ENCODE peak calls at places on chromosomes 3 and 15, in four cellular contexts. One of them, this sample, is unnamed.
A peak's percentile ranks its signal among the peaks of the same experiment; 100 is the strongest.

GRCh38 chr15:82105458-82106205 is 59.8 kb upstream of the MEX3B start:
- DNase-seq in Ammon's horn: no peak
- DNase-seq in activated B cell treated with CpG ODN at 0.5 μM for 24 hours: no peak
- DNase-seq in activated T-helper 1 cell treated with anti-CD3 and anti-CD28 coated beads, Interleukin-2, amount 50 U/mL, for 16 hours: no peak
- DNase-seq in this sample: no peak

GRCh38 chr3:13543251-13543650 is 5.7 kb upstream of the FBLN2 start:
- DNase-seq in Ammon's horn: no peak
- DNase-seq in activated T-helper 1 cell treated with anti-CD3 and anti-CD28 coated beads, Interleukin-2, amount 50 U/mL, for 16 hours: no peak
- DNase-seq in activated B cell treated with CpG ODN at 0.5 μM for 24 hours: no peak
- DNase-seq in this sample: no peak

GRCh38 chr15:89531796-89532537 is 35.6 kb upstream of the RHCG start:
- DNase-seq in activated B cell treated with CpG ODN at 0.5 μM for 24 hours: no peak
- DNase-seq in activated T-helper 1 cell treated with anti-CD3 and anti-CD28 coated beads, Interleukin-2, amount 50 U/mL, for 16 hours: no peak
- DNase-seq in Ammon's horn: no peak
- DNase-seq in this sample: no peak

GRCh38 chr3:110198717-110199587 is 861.6 kb upstream of the DPPA4 start:
- DNase-seq in activated B cell treated with CpG ODN at 0.5 μM for 24 hours: no peak
- DNase-seq in activated T-helper 1 cell treated with anti-CD3 and anti-CD28 coated beads, Interleukin-2, amount 50 U/mL, for 16 hours: no peak
- DNase-seq in Ammon's horn: peak; percentile 14
- DNase-seq in this sample: peak; percentile 12

GRCh38 chr15:40016224-40016865 is 22.6 kb downstream of the SRP14 start:
- DNase-seq in Ammon's horn: no peak
- DNase-seq in activated B cell treated with CpG ODN at 0.5 μM for 24 hours: no peak
- DNase-seq in activated T-helper 1 cell treated with anti-CD3 and anti-CD28 coated beads, Interleukin-2, amount 50 U/mL, for 16 hours: no peak
- DNase-seq in this sample: no peak

GRCh38 chr15:54082836-54083492 is 104.7 kb downstream of the UNC13C start:
- DNase-seq in activated B cell treated with CpG ODN at 0.5 μM for 24 hours: no peak
- DNase-seq in Ammon's horn: no peak
- DNase-seq in activated T-helper 1 cell treated with anti-CD3 and anti-CD28 coated beads, Interleukin-2, amount 50 U/mL, for 16 hours: no peak
- DNase-seq in this sample: no peak

GRCh38 chr3:158974905-158975304 is 173.1 kb downstream of the MFSD1 start:
- DNase-seq in activated B cell treated with CpG ODN at 0.5 μM for 24 hours: no peak
- DNase-seq in Ammon's horn: no peak
- DNase-seq in activated T-helper 1 cell treated with anti-CD3 and anti-CD28 coated beads, Interleukin-2, amount 50 U/mL, for 16 hours: no peak
- DNase-seq in this sample: no peak

GRCh38 chr15:75063338-75063737 is 39.9 kb downstream of the PPCDC start:
- DNase-seq in Ammon's horn: no peak
- DNase-seq in activated T-helper 1 cell treated with anti-CD3 and anti-CD28 coated beads, Interleukin-2, amount 50 U/mL, for 16 hours: no peak
- DNase-seq in activated B cell treated with CpG ODN at 0.5 μM for 24 hours: no peak
- DNase-seq in this sample: no peak

GRCh38 chr15:62472616-62473299 is 307.7 kb upstream of the C2CD4B start:
- DNase-seq in activated T-helper 1 cell treated with anti-CD3 and anti-CD28 coated beads, Interleukin-2, amount 50 U/mL, for 16 hours: no peak
- DNase-seq in Ammon's horn: no peak
- DNase-seq in activated B cell treated with CpG ODN at 0.5 μM for 24 hours: no peak
- DNase-seq in this sample: no peak

GRCh38 chr15:85330941-85331588 is 49.3 kb upstream of the AKAP13 start:
- DNase-seq in activated B cell treated with CpG ODN at 0.5 μM for 24 hours: peak; percentile 56
- DNase-seq in Ammon's horn: peak; percentile 63
- DNase-seq in activated T-helper 1 cell treated with anti-CD3 and anti-CD28 coated beads, Interleukin-2, amount 50 U/mL, for 16 hours: peak; percentile 29
- DNase-seq in this sample: peak; percentile 43

GRCh38 chr3:168885028-168885427 is 778.5 kb downstream of the MECOM start:
- DNase-seq in activated B cell treated with CpG ODN at 0.5 μM for 24 hours: no peak
- DNase-seq in Ammon's horn: no peak
- DNase-seq in activated T-helper 1 cell treated with anti-CD3 and anti-CD28 coated beads, Interleukin-2, amount 50 U/mL, for 16 hours: no peak
- DNase-seq in this sample: no peak

GRCh38 chr15:70964058-70964457 is 71.4 kb downstream of the LRRC49 start:
- DNase-seq in activated T-helper 1 cell treated with anti-CD3 and anti-CD28 coated beads, Interleukin-2, amount 50 U/mL, for 16 hours: no peak
- DNase-seq in Ammon's horn: no peak
- DNase-seq in activated B cell treated with CpG ODN at 0.5 μM for 24 hours: no peak
- DNase-seq in this sample: no peak

GRCh38 chr3:181442066-181442465 is 269.7 kb upstream of the SOX2 start:
- DNase-seq in activated T-helper 1 cell treated with anti-CD3 and anti-CD28 coated beads, Interleukin-2, amount 50 U/mL, for 16 hours: no peak
- DNase-seq in activated B cell treated with CpG ODN at 0.5 μM for 24 hours: no peak
- DNase-seq in Ammon's horn: no peak
- DNase-seq in this sample: no peak

GRCh38 chr15:85047271-85047948 is 65.8 kb downstream of the PDE8A start:
- DNase-seq in activated T-helper 1 cell treated with anti-CD3 and anti-CD28 coated beads, Interleukin-2, amount 50 U/mL, for 16 hours: no peak
- DNase-seq in activated B cell treated with CpG ODN at 0.5 μM for 24 hours: no peak
- DNase-seq in Ammon's horn: peak; percentile 72
- DNase-seq in this sample: no peak

GRCh38 chr15:90219421-90220141 is 14.2 kb downstream of the CIB1 start:
- DNase-seq in activated B cell treated with CpG ODN at 0.5 μM for 24 hours: peak; percentile 70
- DNase-seq in activated T-helper 1 cell treated with anti-CD3 and anti-CD28 coated beads, Interleukin-2, amount 50 U/mL, for 16 hours: no peak
- DNase-seq in Ammon's horn: no peak
- DNase-seq in this sample: no peak

GRCh38 chr15:28881170-28881569 is 4.6 kb upstream of the APBA2 start:
- DNase-seq in activated T-helper 1 cell treated with anti-CD3 and anti-CD28 coated beads, Interleukin-2, amount 50 U/mL, for 16 hours: no peak
- DNase-seq in Ammon's horn: no peak
- DNase-seq in activated B cell treated with CpG ODN at 0.5 μM for 24 hours: no peak
- DNase-seq in this sample: no peak

GRCh38 chr15:88648357-88649214 is 9.8 kb downstream of the ISG20 start:
- DNase-seq in activated B cell treated with CpG ODN at 0.5 μM for 24 hours: peak; percentile 15
- DNase-seq in activated T-helper 1 cell treated with anti-CD3 and anti-CD28 coated beads, Interleukin-2, amount 50 U/mL, for 16 hours: no peak
- DNase-seq in Ammon's horn: no peak
- DNase-seq in this sample: no peak

GRCh38 chr15:68644088-68644904 is 65.5 kb downstream of the CORO2B start:
- DNase-seq in Ammon's horn: no peak
- DNase-seq in activated B cell treated with CpG ODN at 0.5 μM for 24 hours: no peak
- DNase-seq in activated T-helper 1 cell treated with anti-CD3 and anti-CD28 coated beads, Interleukin-2, amount 50 U/mL, for 16 hours: no peak
- DNase-seq in this sample: no peak

GRCh38 chr3:194937751-194938358 is 252.2 kb downstream of the FAM43A start:
- DNase-seq in activated B cell treated with CpG ODN at 0.5 μM for 24 hours: no peak
- DNase-seq in Ammon's horn: no peak
- DNase-seq in activated T-helper 1 cell treated with anti-CD3 and anti-CD28 coated beads, Interleukin-2, amount 50 U/mL, for 16 hours: no peak
- DNase-seq in this sample: no peak

GRCh38 chr3:148600902-148601765 is 96.6 kb upstream of the AGTR1 start:
- DNase-seq in activated T-helper 1 cell treated with anti-CD3 and anti-CD28 coated beads, Interleukin-2, amount 50 U/mL, for 16 hours: no peak
- DNase-seq in Ammon's horn: no peak
- DNase-seq in activated B cell treated with CpG ODN at 0.5 μM for 24 hours: no peak
- DNase-seq in this sample: no peak

GRCh38 chr3:76021376-76021775 is 236.0 kb upstream of the ZNF717 start:
- DNase-seq in Ammon's horn: no peak
- DNase-seq in activated T-helper 1 cell treated with anti-CD3 and anti-CD28 coated beads, Interleukin-2, amount 50 U/mL, for 16 hours: no peak
- DNase-seq in activated B cell treated with CpG ODN at 0.5 μM for 24 hours: no peak
- DNase-seq in this sample: no peak

GRCh38 chr3:197878427-197878826 is 71.6 kb upstream of the RPL35A start:
- DNase-seq in activated T-helper 1 cell treated with anti-CD3 and anti-CD28 coated beads, Interleukin-2, amount 50 U/mL, for 16 hours: no peak
- DNase-seq in activated B cell treated with CpG ODN at 0.5 μM for 24 hours: no peak
- DNase-seq in Ammon's horn: peak; percentile 26
- DNase-seq in this sample: no peak

This sample was measured in putamen.